ENCODE peak calls at places on chromosomes 5 and 9, in ten cellular contexts. One of them, this sample, is unnamed.

GRCh38 chr9:120265791-120266190 is 314.2 kb downstream of the CDK5RAP2 start:
- DNase-seq in PC-3: no peak
- DNase-seq in hypothalamus: no peak
- DNase-seq in cardiac fibroblast: peak; percentile 8
- DNase-seq in HT-29: no peak
- DNase-seq in HS-27A: no peak
- DNase-seq in dorsolateral prefrontal cortex: no peak
- DNase-seq in astrocyte of the spinal cord: no peak
- DNase-seq in iris pigment epithelial cell: no peak
- DNase-seq in A673: no peak
- DNase-seq in this sample: no peak

GRCh38 chr5:93151121-93151520 is 429.9 kb downstream of the NR2F1-AS1 start:
- DNase-seq in PC-3: peak; percentile 85
- DNase-seq in hypothalamus: no peak
- DNase-seq in cardiac fibroblast: peak; percentile 34
- DNase-seq in HT-29: peak; percentile 5
- DNase-seq in HS-27A: no peak
- DNase-seq in dorsolateral prefrontal cortex: no peak
- DNase-seq in astrocyte of the spinal cord: peak; percentile 68
- DNase-seq in iris pigment epithelial cell: peak; percentile 72
- DNase-seq in A673: no peak
- DNase-seq in this sample: peak; percentile 79

GRCh38 chr5:132394681-132395259 is 25.3 kb downstream of the SLC22A5 start:
- DNase-seq in PC-3: no peak
- DNase-seq in hypothalamus: no peak
- DNase-seq in cardiac fibroblast: no peak
- DNase-seq in HT-29: no peak
- DNase-seq in HS-27A: no peak
- DNase-seq in dorsolateral prefrontal cortex: no peak
- DNase-seq in astrocyte of the spinal cord: no peak
- DNase-seq in iris pigment epithelial cell: no peak
- DNase-seq in A673: no peak
- DNase-seq in this sample: no peak

GRCh38 chr5:41095324-41096101 is 24.4 kb upstream of the MROH2B start:
- DNase-seq in PC-3: peak; percentile 75
- DNase-seq in hypothalamus: no peak
- DNase-seq in cardiac fibroblast: peak; percentile 29
- DNase-seq in HT-29: no peak
- DNase-seq in HS-27A: no peak
- DNase-seq in dorsolateral prefrontal cortex: no peak
- DNase-seq in astrocyte of the spinal cord: no peak
- DNase-seq in iris pigment epithelial cell: no peak
- DNase-seq in A673: no peak
- DNase-seq in this sample: no peak

GRCh38 chr5:116452774-116453368 is 121.8 kb downstream of the SEMA6A start:
- DNase-seq in PC-3: no peak
- DNase-seq in hypothalamus: no peak
- DNase-seq in cardiac fibroblast: no peak
- DNase-seq in HT-29: no peak
- DNase-seq in HS-27A: no peak
- DNase-seq in dorsolateral prefrontal cortex: no peak
- DNase-seq in astrocyte of the spinal cord: no peak
- DNase-seq in iris pigment epithelial cell: no peak
- DNase-seq in A673: no peak
- DNase-seq in this sample: no peak

GRCh38 chr5:142129447-142129846 is 20.9 kb downstream of the NDFIP1 start:
- DNase-seq in PC-3: no peak
- DNase-seq in hypothalamus: no peak
- DNase-seq in cardiac fibroblast: no peak
- DNase-seq in HT-29: no peak
- DNase-seq in HS-27A: no peak
- DNase-seq in dorsolateral prefrontal cortex: no peak
- DNase-seq in astrocyte of the spinal cord: no peak
- DNase-seq in iris pigment epithelial cell: no peak
- DNase-seq in A673: no peak
- DNase-seq in this sample: no peak

GRCh38 chr5:24391816-24392215 is 253.0 kb downstream of the CDH10 start:
- DNase-seq in PC-3: no peak
- DNase-seq in hypothalamus: no peak
- DNase-seq in cardiac fibroblast: no peak
- DNase-seq in HT-29: no peak
- DNase-seq in HS-27A: no peak
- DNase-seq in dorsolateral prefrontal cortex: no peak
- DNase-seq in astrocyte of the spinal cord: no peak
- DNase-seq in iris pigment epithelial cell: no peak
- DNase-seq in A673: no peak
- DNase-seq in this sample: no peak

GRCh38 chr9:137605146-137606004 is at the start of gene ARRDC1:
- DNase-seq in PC-3: peak; percentile 91
- DNase-seq in hypothalamus: peak; percentile 85
- DNase-seq in cardiac fibroblast: peak; percentile 95
- DNase-seq in HT-29: peak; percentile 88
- DNase-seq in HS-27A: peak; percentile 54
- DNase-seq in dorsolateral prefrontal cortex: peak; percentile 85
- DNase-seq in astrocyte of the spinal cord: peak; percentile 89
- DNase-seq in iris pigment epithelial cell: peak; percentile 84
- DNase-seq in A673: peak; percentile 98
- DNase-seq in this sample: peak; percentile 100